ENCODE peak calls at places on chromosomes 5 and 9, in eight cellular contexts. E is B cell, O is sigmoid colon, V is hepatocyte, P is NB4, C is cardiac fibroblast, R is lower lobe of right lung, H is dorsolateral prefrontal cortex. T is an unnamed sample.

GRCh38 chr5:92518318-92518913 is 1062.6 kb downstream of the NR2F1-AS1 start:
- DNase-seq in E (no peak), O (no peak), V (peak), P (peak), C (peak), R (no peak), H (no peak), T (peak)

GRCh38 chr9:109561137-109561536 is 63.0 kb upstream of the PTPN3 start:
- DNase-seq in E (no peak), O (no peak), V (no peak), P (no peak), C (no peak), R (no peak), H (no peak), T (no peak)

GRCh38 chr5:143200781-143201398 is 202.6 kb downstream of the NR3C1 start:
- DNase-seq in E (no peak), O (no peak), V (no peak), P (peak), C (peak), R (no peak), H (no peak), T (no peak)

GRCh38 chr5:89457411-89458329 is 574.7 kb upstream of the MEF2C start:
- DNase-seq in E (no peak), O (peak), V (peak), P (no peak), C (peak), R (no peak), H (no peak), T (no peak)

GRCh38 chr5:132289097-132289496 is 5.1 kb upstream of the SLC22A4 start:
- DNase-seq in E (no peak), O (no peak), V (no peak), P (no peak), C (peak), R (no peak), H (no peak), T (no peak)

GRCh38 chr5:111755264-111755941 is 1.6 kb downstream of the NREP start:
- DNase-seq in E (no peak), O (no peak), V (no peak), P (no peak), C (peak), R (no peak), H (no peak), T (no peak)

GRCh38 chr5:15707631-15708030 is 207.7 kb downstream of the FBXL7 start:
- DNase-seq in E (no peak), O (no peak), V (no peak), P (no peak), C (no peak), R (no peak), H (no peak), T (no peak)

GRCh38 chr5:177071671-177072385 is 14.9 kb upstream of the FGFR4 start:
- DNase-seq in E (peak), O (peak), V (peak), P (peak), C (peak), R (no peak), H (no peak), T (peak)

GRCh38 chr5:89556215-89557009 is 673.4 kb upstream of the MEF2C start:
- DNase-seq in E (no peak), O (no peak), V (peak), P (peak), C (peak), R (no peak), H (no peak), T (no peak)

GRCh38 chr9:6214451-6214850 is 1.2 kb upstream of the IL33 start:
- DNase-seq in E (no peak), O (no peak), V (no peak), P (no peak), C (peak), R (no peak), H (no peak), T (no peak)

GRCh38 chr9:109925810-109926209 is 145.8 kb downstream of the PALM2AKAP2 start:
- DNase-seq in E (no peak), O (no peak), V (no peak), P (no peak), C (no peak), R (no peak), H (no peak), T (no peak)

GRCh38 chr5:172935096-172935495 is 24.1 kb upstream of the RPL26L1 start:
- DNase-seq in E (no peak), O (no peak), V (no peak), P (no peak), C (no peak), R (no peak), H (no peak), T (no peak)

GRCh38 chr5:89255845-89256463 is 373.0 kb upstream of the MEF2C start:
- DNase-seq in E (peak), O (no peak), V (peak), P (peak), C (peak), R (no peak), H (no peak), T (no peak)

GRCh38 chr5:112848116-112848811 is 12.8 kb upstream of the SRP19 start:
- DNase-seq in E (peak), O (no peak), V (peak), P (peak), C (peak), R (no peak), H (no peak), T (peak)

GRCh38 chr9:97673922-97674321 is 23.2 kb downstream of the XPA start:
- DNase-seq in E (no peak), O (no peak), V (no peak), P (no peak), C (peak), R (no peak), H (no peak), T (no peak)

GRCh38 chr5:96297290-96297689 is 135.8 kb downstream of the PCSK1 start:
- DNase-seq in E (no peak), O (peak), V (peak), P (peak), C (peak), R (no peak), H (no peak), T (no peak)

GRCh38 chr5:94830520-94830919 is 212.1 kb downstream of the SLF1 start:
- DNase-seq in E (no peak), O (no peak), V (no peak), P (peak), C (peak), R (no peak), H (no peak), T (peak)

GRCh38 chr9:101476576-101477208 is 41.1 kb upstream of the ALDOB start:
- DNase-seq in E (no peak), O (peak), V (no peak), P (no peak), C (no peak), R (no peak), H (no peak), T (no peak)

GRCh38 chr5:103336967-103337366 is 78.4 kb downstream of the MACIR start:
- DNase-seq in E (no peak), O (no peak), V (no peak), P (no peak), C (no peak), R (no peak), H (no peak), T (no peak)

GRCh38 chr5:16489322-16489791 is 23.8 kb upstream of the ZNF622 start:
- DNase-seq in E (no peak), O (no peak), V (peak), P (peak), C (peak), R (no peak), H (no peak), T (peak)

GRCh38 chr5:91848453-91848852 is 465.3 kb upstream of the ARRDC3 start:
- DNase-seq in E (no peak), O (no peak), V (peak), P (peak), C (peak), R (no peak), H (no peak), T (no peak)

GRCh38 chr9:93010696-93011095 is 47.8 kb upstream of the SUSD3 start:
- DNase-seq in E (peak), O (no peak), V (no peak), P (no peak), C (no peak), R (no peak), H (no peak), T (no peak)

GRCh38 chr9:70080481-70081119 is 37.0 kb downstream of the MAMDC2 start:
- DNase-seq in E (no peak), O (peak), V (no peak), P (peak), C (peak), R (no peak), H (no peak), T (no peak)

GRCh38 chr9:134407123-134407779 is 81.0 kb downstream of the RXRA start:
- DNase-seq in E (peak), O (peak), V (peak), P (peak), C (peak), R (peak), H (peak), T (peak)

GRCh38 chr5:124580925-124581821 is 165.3 kb downstream of the ZNF608 start:
- DNase-seq in E (no peak), O (no peak), V (peak), P (no peak), C (no peak), R (no peak), H (peak), T (no peak)

GRCh38 chr5:68279960-68280359 is 64.4 kb downstream of the PIK3R1 start:
- DNase-seq in E (no peak), O (no peak), V (no peak), P (no peak), C (no peak), R (no peak), H (no peak), T (no peak)

DNA sequence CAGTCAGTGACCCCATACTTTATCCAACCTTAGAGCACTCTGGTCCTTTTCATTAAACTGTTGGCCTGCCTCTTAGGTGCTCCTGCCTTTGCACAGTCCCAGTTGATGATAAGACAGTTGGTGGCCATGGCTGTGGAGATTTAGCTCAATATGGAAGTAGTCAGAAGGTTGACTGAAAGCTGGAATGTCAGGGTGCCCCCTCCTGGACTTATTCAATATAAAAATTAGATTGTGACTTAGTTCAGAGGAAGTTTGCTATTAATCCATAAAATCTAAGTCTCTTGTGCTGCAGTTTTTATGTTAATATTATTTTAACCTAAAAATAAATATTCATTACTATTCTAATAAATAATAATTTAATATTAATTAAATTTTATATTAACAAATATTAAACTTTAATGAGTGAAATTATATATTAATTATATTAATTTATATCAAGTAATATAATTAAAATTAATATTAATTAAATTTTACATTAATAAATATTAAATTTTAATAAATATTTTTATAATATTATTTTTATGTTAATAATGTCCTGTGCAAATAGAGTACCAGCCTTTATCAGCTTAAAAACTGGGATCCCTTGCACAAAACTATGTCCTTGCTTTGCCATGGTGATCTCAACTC is 77.7 kb upstream of the ADAMTSL1 start:
- DNase-seq in E (no peak), O (no peak), V (no peak), P (peak), C (peak), R (no peak), H (no peak), T (no peak)
- TF ChIP-seq CTCF in E (no peak), O (no peak), V (peak), P (peak), C (peak), R (no peak), H (no peak), T (no peak)

GRCh38 chr9:90832251-90832650 is 30.6 kb downstream of the SYK start:
- DNase-seq in E (no peak), O (no peak), V (no peak), P (no peak), C (no peak), R (no peak), H (no peak), T (no peak)

GRCh38 chr9:90830977-90831376 is 29.4 kb downstream of the SYK start:
- DNase-seq in E (peak), O (no peak), V (no peak), P (no peak), C (no peak), R (no peak), H (no peak), T (no peak)

GRCh38 chr9:90827181-90827866 is 25.7 kb downstream of the SYK start:
- DNase-seq in E (peak), O (no peak), V (no peak), P (peak), C (no peak), R (no peak), H (no peak), T (no peak)

GRCh38 chr9:90826326-90827020 is 24.9 kb downstream of the SYK start:
- DNase-seq in E (no peak), O (no peak), V (no peak), P (no peak), C (no peak), R (no peak), H (no peak), T (no peak)

GRCh38 chr9:90830051-90830450 is 28.4 kb downstream of the SYK start:
- DNase-seq in E (no peak), O (no peak), V (no peak), P (no peak), C (no peak), R (no peak), H (no peak), T (no peak)
- TF ChIP-seq CTCF in E (no peak), O (no peak), V (no peak), P (no peak), C (no peak), R (no peak), H (no peak), T (peak)

GRCh38 chr5:127326438-127326837 is 35.8 kb downstream of the MEGF10 start:
- DNase-seq in E (no peak), O (no peak), V (no peak), P (no peak), C (peak), R (no peak), H (no peak), T (no peak)
- TF ChIP-seq CTCF in E (no peak), O (no peak), V (no peak), P (no peak), C (peak), R (no peak), H (no peak), T (no peak)

DNA sequence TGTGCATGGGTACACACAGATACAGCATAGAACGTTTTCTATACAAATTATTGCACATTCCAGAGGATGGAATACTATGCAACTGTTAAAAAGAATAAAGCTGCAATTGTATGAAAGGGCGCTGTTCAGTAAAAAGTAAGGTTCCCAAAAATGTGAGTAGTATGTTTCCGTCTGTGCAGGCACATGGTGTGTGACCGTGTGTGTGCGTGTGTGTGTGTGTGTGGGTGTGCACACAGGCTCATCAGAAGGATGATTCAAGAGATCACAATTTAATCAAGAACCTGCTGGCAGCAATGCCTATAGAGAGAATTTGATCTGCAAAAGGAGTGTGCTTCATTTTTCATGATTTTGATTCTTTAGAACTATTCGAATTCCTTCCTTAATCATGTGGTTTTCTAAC is 76.3 kb downstream of the SEMA4D start:
- DNase-seq in E (no peak), O (no peak), V (no peak), P (no peak), C (no peak), R (no peak), H (no peak), T (no peak)
- TF ChIP-seq CTCF in E (no peak), O (no peak), V (no peak), P (no peak), C (no peak), R (no peak), H (no peak), T (no peak)

GRCh38 chr5:140356878-140357730 is 2.9 kb upstream of the SLC4A9 start:
- DNase-seq in E (no peak), O (no peak), V (no peak), P (no peak), C (no peak), R (no peak), H (no peak), T (no peak)

GRCh38 chr5:140360101-140360500 is at the start of gene SLC4A9:
- DNase-seq in E (no peak), O (no peak), V (no peak), P (no peak), C (no peak), R (no peak), H (no peak), T (no peak)

GRCh38 chr5:140357731-140358093 is 2.3 kb upstream of the SLC4A9 start:
- DNase-seq in E (peak), O (peak), V (peak), P (peak), C (peak), R (peak), H (peak), T (peak)

GRCh38 chr5:140360681-140361479 is 886 bp downstream of the SLC4A9 start:
- DNase-seq in E (no peak), O (no peak), V (no peak), P (no peak), C (no peak), R (no peak), H (no peak), T (no peak)

DNA sequence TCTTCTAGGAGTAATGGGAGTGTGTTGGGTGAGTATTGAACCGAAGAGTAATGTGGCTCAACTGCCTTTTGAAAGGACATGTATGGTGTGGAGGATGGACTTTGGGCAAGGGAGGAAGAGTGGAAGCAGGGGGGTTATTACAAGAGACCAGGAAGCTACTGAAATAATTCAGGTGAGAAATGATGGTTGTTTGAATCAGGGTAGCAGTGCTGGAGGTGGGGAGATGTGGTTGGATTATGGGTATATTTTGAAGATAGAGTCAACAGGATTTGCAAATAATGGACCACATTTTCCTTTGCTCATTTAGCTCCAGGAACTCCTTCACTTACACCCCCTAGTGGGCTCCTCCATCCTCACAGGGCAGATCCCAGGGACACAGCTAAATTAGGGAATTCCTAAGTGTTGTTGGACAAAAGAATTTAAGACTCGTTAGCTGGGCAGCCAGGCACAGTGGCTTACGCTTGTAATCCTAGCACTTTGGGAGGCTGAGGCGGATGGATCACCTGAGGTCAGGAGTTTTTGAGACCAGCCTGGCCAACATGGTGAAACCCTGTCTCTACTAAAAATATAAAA is 1.2 kb upstream of the SLC4A9 start:
- DNase-seq in E (no peak), O (no peak), V (no peak), P (no peak), C (peak), R (no peak), H (no peak), T (no peak)
- TF ChIP-seq CTCF in E (peak), O (no peak), V (peak), P (peak), C (peak), R (peak), H (no peak), T (peak)

DNA sequence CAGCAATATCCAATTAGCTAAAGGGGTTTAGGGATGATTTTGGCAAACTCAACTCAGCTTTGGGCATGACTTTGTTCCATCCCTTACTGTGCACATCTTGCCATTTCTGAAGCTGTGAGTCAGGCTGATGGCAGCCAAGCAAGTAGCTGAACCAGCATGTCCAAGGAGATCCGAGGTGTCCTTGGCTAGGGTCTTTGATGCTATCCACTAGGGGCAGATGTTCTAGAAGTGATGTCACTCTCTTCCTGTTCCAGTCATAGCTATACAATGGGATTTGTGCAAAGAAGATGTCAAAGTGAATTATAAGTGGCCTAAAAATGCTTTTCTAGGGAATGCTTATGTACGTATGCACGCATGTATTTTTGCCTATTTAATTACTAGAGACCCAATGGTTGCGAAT is 160.8 kb upstream of the PAPPA start:
- DNase-seq in E (no peak), O (no peak), V (no peak), P (no peak), C (peak), R (no peak), H (no peak), T (no peak)
- TF ChIP-seq CTCF in E (no peak), O (no peak), V (no peak), P (no peak), C (no peak), R (no peak), H (no peak), T (no peak)

GRCh38 chr5:98928802-98929122 is at the start of gene CHD1:
- DNase-seq in E (peak), O (peak), V (peak), P (peak), C (no peak), R (peak), H (peak), T (peak)
- TF ChIP-seq CTCF in E (no peak), O (no peak), V (no peak), P (no peak), C (no peak), R (no peak), H (no peak), T (no peak)

DNA sequence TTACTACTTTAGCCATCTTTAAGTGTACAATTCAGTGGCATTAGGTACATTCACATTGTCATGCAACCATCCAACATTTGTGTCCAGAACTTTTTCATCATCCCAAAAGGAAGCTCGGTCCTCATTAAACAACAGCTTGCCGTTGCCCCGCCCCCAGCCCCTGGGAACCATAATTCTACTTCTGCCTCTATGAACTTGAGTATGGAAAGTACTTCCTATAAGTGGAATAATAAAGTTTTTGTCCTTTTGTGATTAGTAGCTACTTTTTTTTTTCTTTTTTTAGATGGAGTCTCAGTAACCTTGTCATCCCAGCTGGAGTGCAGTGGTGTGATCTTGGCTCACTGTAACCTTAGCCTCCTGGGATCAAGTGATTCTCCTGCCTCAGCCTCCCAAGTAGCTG is 5.0 kb downstream of the GBGT1 start:
- DNase-seq in E (no peak), O (peak), V (no peak), P (no peak), C (no peak), R (peak), H (no peak), T (no peak)
- TF ChIP-seq CTCF in E (no peak), O (no peak), V (no peak), P (no peak), C (no peak), R (no peak), H (no peak), T (no peak)

GRCh38 chr9:95150903-95151302 is 166.6 kb downstream of the FANCC start:
- DNase-seq in E (no peak), O (no peak), V (no peak), P (no peak), C (no peak), R (peak), H (no peak), T (no peak)
- TF ChIP-seq CTCF in E (no peak), O (no peak), V (no peak), P (no peak), C (no peak), R (no peak), H (no peak), T (no peak)